ENCODE peak calls at places on chromosomes 4 and X, in six cellular contexts. One of them, this sample, is unnamed.

GRCh38 chrX:154403858-154404257 is 5.2 kb downstream of the DNASE1L1 start:
- DNase-seq in A549: no peak
- DNase-seq in activated gamma-delta T cell: no peak
- DNase-seq in activated naive CD4-positive, alpha-beta T cell treated with anti-CD3 and anti-CD28 coated beads, Interleukin-2, amount 10 ng/mL, durations not matched to agents 7 days and 5 days: no peak
- DNase-seq in bronchial epithelial cell: no peak
- DNase-seq in hepatic stellate cell: no peak
- DNase-seq in this sample: no peak

GRCh38 chrX:19589105-19589504 is 73.8 kb upstream of the MAP3K15 start:
- DNase-seq in A549: no peak
- DNase-seq in activated gamma-delta T cell: no peak
- DNase-seq in activated naive CD4-positive, alpha-beta T cell treated with anti-CD3 and anti-CD28 coated beads, Interleukin-2, amount 10 ng/mL, durations not matched to agents 7 days and 5 days: no peak
- DNase-seq in bronchial epithelial cell: peak
- DNase-seq in hepatic stellate cell: no peak
- DNase-seq in this sample: no peak

GRCh38 chr4:138367942-138368341 is 125.8 kb upstream of the SLC7A11 start:
- DNase-seq in A549: no peak
- DNase-seq in activated gamma-delta T cell: no peak
- DNase-seq in activated naive CD4-positive, alpha-beta T cell treated with anti-CD3 and anti-CD28 coated beads, Interleukin-2, amount 10 ng/mL, durations not matched to agents 7 days and 5 days: no peak
- DNase-seq in bronchial epithelial cell: no peak
- DNase-seq in hepatic stellate cell: no peak
- DNase-seq in this sample: no peak

GRCh38 chr4:472881-473574 is 25.9 kb downstream of the ZNF721 start:
- DNase-seq in A549: peak
- DNase-seq in activated gamma-delta T cell: no peak
- DNase-seq in activated naive CD4-positive, alpha-beta T cell treated with anti-CD3 and anti-CD28 coated beads, Interleukin-2, amount 10 ng/mL, durations not matched to agents 7 days and 5 days: no peak
- DNase-seq in bronchial epithelial cell: peak
- DNase-seq in hepatic stellate cell: peak
- DNase-seq in this sample: no peak

GRCh38 chr4:55358668-55359067 is 12.6 kb downstream of the SRD5A3 start:
- DNase-seq in A549: no peak
- DNase-seq in activated gamma-delta T cell: no peak
- DNase-seq in activated naive CD4-positive, alpha-beta T cell treated with anti-CD3 and anti-CD28 coated beads, Interleukin-2, amount 10 ng/mL, durations not matched to agents 7 days and 5 days: no peak
- DNase-seq in bronchial epithelial cell: peak
- DNase-seq in hepatic stellate cell: peak
- DNase-seq in this sample: peak

GRCh38 chr4:75895744-75896314 is 6.4 kb downstream of the PPEF2 start:
- DNase-seq in A549: peak
- DNase-seq in activated gamma-delta T cell: no peak
- DNase-seq in activated naive CD4-positive, alpha-beta T cell treated with anti-CD3 and anti-CD28 coated beads, Interleukin-2, amount 10 ng/mL, durations not matched to agents 7 days and 5 days: no peak
- DNase-seq in bronchial epithelial cell: peak
- DNase-seq in hepatic stellate cell: no peak
- DNase-seq in this sample: peak

GRCh38 chrX:40282901-40283674 is 185.3 kb upstream of the BCOR start:
- DNase-seq in A549: no peak
- DNase-seq in activated gamma-delta T cell: no peak
- DNase-seq in activated naive CD4-positive, alpha-beta T cell treated with anti-CD3 and anti-CD28 coated beads, Interleukin-2, amount 10 ng/mL, durations not matched to agents 7 days and 5 days: no peak
- DNase-seq in bronchial epithelial cell: no peak
- DNase-seq in hepatic stellate cell: no peak
- DNase-seq in this sample: no peak

GRCh38 chr4:120132935-120133334 is 66.3 kb upstream of the MAD2L1 start:
- DNase-seq in A549: no peak
- DNase-seq in activated gamma-delta T cell: no peak
- DNase-seq in activated naive CD4-positive, alpha-beta T cell treated with anti-CD3 and anti-CD28 coated beads, Interleukin-2, amount 10 ng/mL, durations not matched to agents 7 days and 5 days: no peak
- DNase-seq in bronchial epithelial cell: peak
- DNase-seq in hepatic stellate cell: no peak
- DNase-seq in this sample: no peak

GRCh38 chrX:119694601-119695534 is 1.9 kb upstream of the SEPTIN6 start:
- DNase-seq in A549: no peak
- DNase-seq in activated gamma-delta T cell: no peak
- DNase-seq in activated naive CD4-positive, alpha-beta T cell treated with anti-CD3 and anti-CD28 coated beads, Interleukin-2, amount 10 ng/mL, durations not matched to agents 7 days and 5 days: no peak
- DNase-seq in bronchial epithelial cell: no peak
- DNase-seq in hepatic stellate cell: no peak
- DNase-seq in this sample: no peak

GRCh38 chr4:139556071-139556734 is at the start of gene SETD7:
- DNase-seq in A549: peak
- DNase-seq in activated gamma-delta T cell: peak
- DNase-seq in activated naive CD4-positive, alpha-beta T cell treated with anti-CD3 and anti-CD28 coated beads, Interleukin-2, amount 10 ng/mL, durations not matched to agents 7 days and 5 days: peak
- DNase-seq in bronchial epithelial cell: peak
- DNase-seq in hepatic stellate cell: peak
- DNase-seq in this sample: peak

GRCh38 chr4:27616166-27616565 is 755.5 kb downstream of the STIM2 start:
- DNase-seq in A549: no peak
- DNase-seq in activated gamma-delta T cell: no peak
- DNase-seq in activated naive CD4-positive, alpha-beta T cell treated with anti-CD3 and anti-CD28 coated beads, Interleukin-2, amount 10 ng/mL, durations not matched to agents 7 days and 5 days: no peak
- DNase-seq in bronchial epithelial cell: no peak
- DNase-seq in hepatic stellate cell: no peak
- DNase-seq in this sample: no peak

GRCh38 chrX:10507181-10507580 is 113.2 kb downstream of the MID1 start:
- DNase-seq in A549: no peak
- DNase-seq in activated gamma-delta T cell: no peak
- DNase-seq in activated naive CD4-positive, alpha-beta T cell treated with anti-CD3 and anti-CD28 coated beads, Interleukin-2, amount 10 ng/mL, durations not matched to agents 7 days and 5 days: no peak
- DNase-seq in bronchial epithelial cell: no peak
- DNase-seq in hepatic stellate cell: no peak
- DNase-seq in this sample: no peak

GRCh38 chr4:69984030-69984443 is 11.7 kb upstream of the STATH start:
- DNase-seq in A549: no peak
- DNase-seq in activated gamma-delta T cell: no peak
- DNase-seq in activated naive CD4-positive, alpha-beta T cell treated with anti-CD3 and anti-CD28 coated beads, Interleukin-2, amount 10 ng/mL, durations not matched to agents 7 days and 5 days: no peak
- DNase-seq in bronchial epithelial cell: peak
- DNase-seq in hepatic stellate cell: no peak
- DNase-seq in this sample: no peak

GRCh38 chrX:19386679-19387078 is 43.0 kb downstream of the PDHA1 start:
- DNase-seq in A549: no peak
- DNase-seq in activated gamma-delta T cell: no peak
- DNase-seq in activated naive CD4-positive, alpha-beta T cell treated with anti-CD3 and anti-CD28 coated beads, Interleukin-2, amount 10 ng/mL, durations not matched to agents 7 days and 5 days: no peak
- DNase-seq in bronchial epithelial cell: no peak
- DNase-seq in hepatic stellate cell: no peak
- DNase-seq in this sample: no peak

GRCh38 chrX:36908801-36909403 is 99.3 kb upstream of the FAM47C start:
- DNase-seq in A549: peak
- DNase-seq in activated gamma-delta T cell: no peak
- DNase-seq in activated naive CD4-positive, alpha-beta T cell treated with anti-CD3 and anti-CD28 coated beads, Interleukin-2, amount 10 ng/mL, durations not matched to agents 7 days and 5 days: no peak
- DNase-seq in bronchial epithelial cell: peak
- DNase-seq in hepatic stellate cell: peak
- DNase-seq in this sample: peak

GRCh38 chr4:20017439-20017838 is 234.3 kb upstream of the SLIT2 start:
- DNase-seq in A549: no peak
- DNase-seq in activated gamma-delta T cell: no peak
- DNase-seq in activated naive CD4-positive, alpha-beta T cell treated with anti-CD3 and anti-CD28 coated beads, Interleukin-2, amount 10 ng/mL, durations not matched to agents 7 days and 5 days: no peak
- DNase-seq in bronchial epithelial cell: no peak
- DNase-seq in hepatic stellate cell: no peak
- DNase-seq in this sample: no peak

GRCh38 chr4:20615492-20616136 is 84.6 kb upstream of the PACRGL start:
- DNase-seq in A549: no peak
- DNase-seq in activated gamma-delta T cell: no peak
- DNase-seq in activated naive CD4-positive, alpha-beta T cell treated with anti-CD3 and anti-CD28 coated beads, Interleukin-2, amount 10 ng/mL, durations not matched to agents 7 days and 5 days: no peak
- DNase-seq in bronchial epithelial cell: peak
- DNase-seq in hepatic stellate cell: no peak
- DNase-seq in this sample: peak

GRCh38 chr4:128310266-128310697 is 22.7 kb upstream of the PGRMC2 start:
- DNase-seq in A549: peak
- DNase-seq in activated gamma-delta T cell: no peak
- DNase-seq in activated naive CD4-positive, alpha-beta T cell treated with anti-CD3 and anti-CD28 coated beads, Interleukin-2, amount 10 ng/mL, durations not matched to agents 7 days and 5 days: no peak
- DNase-seq in bronchial epithelial cell: no peak
- DNase-seq in hepatic stellate cell: no peak
- DNase-seq in this sample: no peak

GRCh38 chr4:80201326-80202151 is 4.2 kb downstream of the PRDM8 start:
- DNase-seq in A549: no peak
- DNase-seq in activated gamma-delta T cell: peak
- DNase-seq in activated naive CD4-positive, alpha-beta T cell treated with anti-CD3 and anti-CD28 coated beads, Interleukin-2, amount 10 ng/mL, durations not matched to agents 7 days and 5 days: no peak
- DNase-seq in bronchial epithelial cell: no peak
- DNase-seq in hepatic stellate cell: peak
- DNase-seq in this sample: no peak

GRCh38 chrX:54248309-54248708 is 65.3 kb upstream of the FAM120C start:
- DNase-seq in A549: peak
- DNase-seq in activated gamma-delta T cell: no peak
- DNase-seq in activated naive CD4-positive, alpha-beta T cell treated with anti-CD3 and anti-CD28 coated beads, Interleukin-2, amount 10 ng/mL, durations not matched to agents 7 days and 5 days: no peak
- DNase-seq in bronchial epithelial cell: peak
- DNase-seq in hepatic stellate cell: peak
- DNase-seq in this sample: peak

GRCh38 chrX:1577845-1578244 is 13.6 kb upstream of the AKAP17A start:
- DNase-seq in A549: no peak
- DNase-seq in activated gamma-delta T cell: no peak
- DNase-seq in activated naive CD4-positive, alpha-beta T cell treated with anti-CD3 and anti-CD28 coated beads, Interleukin-2, amount 10 ng/mL, durations not matched to agents 7 days and 5 days: no peak
- DNase-seq in bronchial epithelial cell: no peak
- DNase-seq in hepatic stellate cell: no peak
- DNase-seq in this sample: no peak

GRCh38 chr4:105765690-105766407 is 57.3 kb downstream of the GSTCD start:
- DNase-seq in A549: peak
- DNase-seq in activated gamma-delta T cell: no peak
- DNase-seq in activated naive CD4-positive, alpha-beta T cell treated with anti-CD3 and anti-CD28 coated beads, Interleukin-2, amount 10 ng/mL, durations not matched to agents 7 days and 5 days: no peak
- DNase-seq in bronchial epithelial cell: peak
- DNase-seq in hepatic stellate cell: peak
- DNase-seq in this sample: peak

GRCh38 chrX:120401301-120401700 is 39.4 kb downstream of the ATP1B4 start:
- DNase-seq in A549: no peak
- DNase-seq in activated gamma-delta T cell: no peak
- DNase-seq in activated naive CD4-positive, alpha-beta T cell treated with anti-CD3 and anti-CD28 coated beads, Interleukin-2, amount 10 ng/mL, durations not matched to agents 7 days and 5 days: no peak
- DNase-seq in bronchial epithelial cell: no peak
- DNase-seq in hepatic stellate cell: no peak
- DNase-seq in this sample: no peak

GRCh38 chr4:52837716-52838558 is 24.2 kb upstream of the RASL11B start:
- DNase-seq in A549: no peak
- DNase-seq in activated gamma-delta T cell: no peak
- DNase-seq in activated naive CD4-positive, alpha-beta T cell treated with anti-CD3 and anti-CD28 coated beads, Interleukin-2, amount 10 ng/mL, durations not matched to agents 7 days and 5 days: no peak
- DNase-seq in bronchial epithelial cell: peak
- DNase-seq in hepatic stellate cell: peak
- DNase-seq in this sample: no peak

GRCh38 chrX:63361494-63361893 is 10.4 kb upstream of the SPIN4 start:
- DNase-seq in A549: no peak
- DNase-seq in activated gamma-delta T cell: no peak
- DNase-seq in activated naive CD4-positive, alpha-beta T cell treated with anti-CD3 and anti-CD28 coated beads, Interleukin-2, amount 10 ng/mL, durations not matched to agents 7 days and 5 days: no peak
- DNase-seq in bronchial epithelial cell: no peak
- DNase-seq in hepatic stellate cell: no peak
- DNase-seq in this sample: no peak

This sample was measured in HCT116.